ENCODE peak calls at places on chromosomes 6 and 20, in ten cellular contexts. N is H1, B is WTC11, T is HepG2, F is GM12878, S is A549, X is HCT116, Z is SK-N-SH, H is endothelial cell of umbilical vein, O is K562. K is an unnamed sample.

GRCh38 chr6:79076160-79076559 is 1.9 kb downstream of the PHIP start:
- DNase-seq in N (no peak), B (no peak), T (peak; percentile 3), F (no peak), S (no peak), X (no peak), Z (peak; percentile 7), H (peak; percentile 55), O (peak; percentile 29), K (peak; percentile 42)

GRCh38 chr6:151216812-151217211 is 23.0 kb upstream of the AKAP12 start:
- DNase-seq in N (no peak), B (no peak), T (no peak), F (no peak), S (no peak), X (no peak), Z (no peak), H (no peak), O (no peak), K (no peak)

GRCh38 chr6:140203611-140204553 is 829.4 kb upstream of the CITED2 start:
- DNase-seq in N (no peak), B (no peak), T (no peak), F (no peak), S (no peak), X (no peak), Z (no peak), H (peak; percentile 84), O (no peak), K (no peak)

GRCh38 chr6:123592426-123592825 is 44.3 kb downstream of the TRDN start:
- DNase-seq in N (no peak), B (no peak), T (no peak), F (no peak), S (no peak), X (no peak), Z (no peak), H (no peak), O (no peak), K (no peak)

GRCh38 chr6:106730672-106731071 is 101.3 kb downstream of the QRSL1 start:
- DNase-seq in N (no peak), B (no peak), T (no peak), F (no peak), S (no peak), X (no peak), Z (no peak), H (no peak), O (no peak), K (no peak)

GRCh38 chr6:73152998-73153757 is 72.1 kb downstream of the KHDC1L start:
- DNase-seq in N (no peak), B (no peak), T (no peak), F (no peak), S (no peak), X (no peak), Z (no peak), H (no peak), O (no peak), K (no peak)

GRCh38 chr6:33843086-33843695 is 39.4 kb upstream of the MLN start:
- DNase-seq in N (no peak), B (no peak), T (no peak), F (no peak), S (no peak), X (no peak), Z (peak; percentile 52), H (no peak), O (peak; percentile 41), K (no peak)

GRCh38 chr20:62254021-62254724 is 15.9 kb downstream of the OSBPL2 start:
- DNase-seq in N (no peak), B (no peak), T (no peak), F (no peak), S (no peak), X (no peak), Z (no peak), H (no peak), O (no peak), K (no peak)

GRCh38 chr20:13061381-13061780 is 52.6 kb downstream of the SPTLC3 start:
- DNase-seq in N (no peak), B (no peak), T (no peak), F (no peak), S (no peak), X (no peak), Z (no peak), H (no peak), O (no peak), K (no peak)

GRCh38 chr6:3333263-3333662 is 74.5 kb downstream of the PSMG4 start:
- DNase-seq in N (no peak), B (no peak), T (no peak), F (peak; percentile 69), S (no peak), X (no peak), Z (no peak), H (no peak), O (no peak), K (no peak)

GRCh38 chr20:13464702-13465101 is 174.0 kb downstream of the TASP1 start:
- DNase-seq in N (no peak), B (no peak), T (no peak), F (no peak), S (no peak), X (no peak), Z (no peak), H (no peak), O (no peak), K (no peak)

GRCh38 chr6:25476126-25476525 is 175.9 kb upstream of the SCGN start:
- DNase-seq in N (no peak), B (no peak), T (no peak), F (no peak), S (no peak), X (no peak), Z (no peak), H (no peak), O (no peak), K (no peak)

GRCh38 chr6:74715362-74716068 is 490.3 kb downstream of the COL12A1 start:
- DNase-seq in N (no peak), B (no peak), T (no peak), F (no peak), S (peak; percentile 1), X (no peak), Z (no peak), H (no peak), O (no peak), K (peak; percentile 6)

GRCh38 chr6:149925253-149925973 is 2.5 kb upstream of the RAET1G start:
- DNase-seq in N (peak; percentile 47), B (peak; percentile 25), T (no peak), F (no peak), S (no peak), X (no peak), Z (peak; percentile 44), H (peak; percentile 36), O (no peak), K (no peak)

GRCh38 chr6:33744895-33745546 is 1.7 kb downstream of the IP6K3 start:
- DNase-seq in N (peak; percentile 59), B (no peak), T (no peak), F (no peak), S (no peak), X (no peak), Z (no peak), H (no peak), O (no peak), K (no peak)

GRCh38 chr20:10059006-10059405 is 24.2 kb downstream of the ANKEF1 start:
- DNase-seq in N (no peak), B (no peak), T (no peak), F (no peak), S (no peak), X (no peak), Z (no peak), H (no peak), O (no peak), K (no peak)

GRCh38 chr6:169984181-169985120 is 233.0 kb downstream of the ERMARD start:
- DNase-seq in N (no peak), B (no peak), T (no peak), F (no peak), S (no peak), X (no peak), Z (no peak), H (no peak), O (no peak), K (no peak)
- TF ChIP-seq MAX in N (no peak), B (no peak), T (no peak), F (no peak), S (no peak), X (no peak), Z (no peak), H (no peak), O (no peak), K (no peak)

DNA sequence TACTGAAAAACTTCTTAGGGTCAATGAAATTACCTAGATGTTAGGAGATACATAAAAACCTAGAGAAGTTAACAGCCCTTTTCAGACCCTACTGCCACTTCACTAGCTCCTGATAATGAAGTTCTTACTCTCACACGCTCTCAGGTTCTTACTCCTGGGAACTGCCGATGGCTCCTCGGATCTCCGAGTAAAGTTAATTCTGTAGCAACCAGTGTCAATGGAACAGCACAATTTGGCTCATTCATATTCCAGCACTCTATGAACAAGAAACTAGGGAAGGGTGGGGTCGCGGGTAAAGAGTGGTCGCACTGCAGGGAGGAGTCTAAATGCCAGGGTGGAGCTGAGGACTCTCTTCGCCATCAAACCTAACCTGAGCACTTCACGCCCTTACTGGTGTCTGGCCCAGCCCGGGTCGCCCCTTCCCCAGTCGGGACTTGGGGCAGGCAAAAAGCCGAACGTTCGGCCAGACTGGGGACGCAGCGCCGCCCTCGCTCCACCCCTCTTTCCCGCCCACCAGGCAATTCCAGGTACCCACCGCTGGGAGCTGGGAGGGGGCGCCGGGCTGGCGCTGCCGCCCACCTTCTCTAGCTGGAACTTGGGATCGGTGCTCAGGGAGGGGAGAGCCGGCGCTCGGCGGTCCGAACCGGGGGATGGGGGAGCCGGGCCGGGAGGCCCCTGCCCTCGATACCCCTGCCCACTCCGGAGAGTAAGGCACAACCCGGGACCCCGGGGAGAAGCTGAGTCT is 744 bp downstream of the RAB23 start:
- DNase-seq in N (peak; percentile 87), B (peak; percentile 88), T (peak; percentile 62), F (no peak), S (peak; percentile 49), X (peak; percentile 54), Z (peak; percentile 84), H (peak; percentile 76), O (peak; percentile 85), K (peak; percentile 89)
- TF ChIP-seq CTCF in N (no peak), B (no peak), T (peak; percentile 63), F (no peak), S (no peak), X (peak; percentile 40), Z (peak; percentile 47), H (peak; percentile 4), O (peak; percentile 20), K (peak; percentile 13)

GRCh38 chr20:44211177-44212039 is 837 bp upstream of the OSER1 start:
- DNase-seq in N (no peak), B (no peak), T (no peak), F (no peak), S (no peak), X (no peak), Z (peak; percentile 34), H (no peak), O (peak; percentile 38), K (peak; percentile 26)
- TF ChIP-seq MAX in N (no peak), B (no peak), T (peak; percentile 19), F (no peak), S (no peak), X (no peak), Z (no peak), H (no peak), O (no peak), K (no peak)

DNA sequence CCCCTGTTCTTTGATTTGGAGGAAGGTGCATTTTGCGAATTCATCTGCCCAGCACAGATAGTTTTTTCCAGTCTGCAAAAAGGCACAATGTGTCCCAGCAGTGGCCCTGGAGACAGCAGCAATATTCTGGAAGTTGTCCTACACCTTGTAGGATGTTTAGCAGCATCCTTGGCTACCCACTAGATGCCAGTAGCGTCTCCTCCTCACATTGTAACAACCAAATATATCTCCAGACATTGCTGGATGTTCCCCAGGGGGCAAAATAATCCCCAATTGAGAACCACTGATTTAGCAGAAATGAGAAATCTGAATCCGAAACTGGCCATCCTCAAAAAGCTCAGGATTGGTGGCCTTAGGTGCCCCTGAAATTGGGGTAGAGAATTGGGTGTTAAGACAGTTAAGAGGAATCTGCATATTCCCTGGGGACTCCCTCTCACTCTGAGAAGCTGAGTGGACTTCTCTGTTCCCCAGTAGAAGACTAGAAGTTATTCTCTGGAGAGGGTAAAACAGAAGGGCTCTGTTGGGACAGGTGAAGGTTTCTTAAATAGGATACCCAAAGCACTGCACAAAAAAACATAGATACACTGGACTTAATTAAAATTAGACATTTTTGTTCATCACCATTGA is 12.1 kb downstream of the SUN5 start:
- DNase-seq in N (no peak), B (no peak), T (no peak), F (no peak), S (no peak), X (no peak), Z (no peak), H (no peak), O (no peak), K (peak; percentile 45)
- TF ChIP-seq CTCF in N (peak; percentile 9), B (no peak), T (no peak), F (no peak), S (no peak), X (no peak), Z (no peak), H (no peak), O (no peak), K (no peak)

K was measured in NB4.